ENCODE peak calls at places on chromosomes 4 and X, in four cellular contexts. Q is right atrium auricular region, U is sigmoid colon, I is endothelial cell. R is an unnamed sample.

GRCh38 chr4:42302348-42302747 is 94.9 kb upstream of the SHISA3 start:
- DNase-seq in I (peak; percentile 58), Q (no peak), U (no peak), R (no peak)

GRCh38 chr4:173121044-173121685 is 47.4 kb upstream of the GALNT7 start:
- DNase-seq in U (no peak), I (peak; percentile 11), Q (no peak), R (no peak)

GRCh38 chr4:89617256-89617655 is 219.7 kb downstream of the SNCA start:
- DNase-seq in Q (no peak), I (no peak), U (no peak), R (no peak)

GRCh38 chrX:87813566-87813965 is 296.0 kb downstream of the KLHL4 start:
- DNase-seq in Q (no peak), U (no peak), I (no peak), R (no peak)

GRCh38 chr4:125016892-125017299 is 297.9 kb upstream of the FAT4 start:
- DNase-seq in Q (no peak), I (no peak), U (no peak), R (no peak)

GRCh38 chr4:119688439-119688838 is 59.8 kb upstream of the PDE5A start:
- DNase-seq in Q (no peak), I (no peak), U (no peak), R (no peak)

GRCh38 chr4:15186826-15187225 is 184.5 kb downstream of the CPEB2 start:
- DNase-seq in I (no peak), Q (no peak), U (no peak), R (no peak)

GRCh38 chrX:41300758-41301437 is 33.1 kb upstream of the DDX3X start:
- DNase-seq in I (no peak), U (no peak), Q (no peak), R (no peak)

GRCh38 chrX:120022763-120023162 is 54.7 kb downstream of the RHOXF2B start:
- DNase-seq in U (no peak), Q (no peak), I (no peak), R (no peak)

GRCh38 chr4:23957465-23957864 is 67.6 kb upstream of the PPARGC1A start:
- DNase-seq in U (no peak), I (no peak), Q (no peak), R (no peak)

GRCh38 chr4:151266542-151266941 is 10.4 kb upstream of the PRSS48 start:
- DNase-seq in Q (no peak), I (no peak), U (no peak), R (no peak)

GRCh38 chr4:165994706-165995105 is 121.7 kb downstream of the TLL1 start:
- DNase-seq in Q (no peak), I (no peak), U (no peak), R (no peak)

GRCh38 chr4:72886602-72887001 is 182.9 kb downstream of the COX18 start:
- DNase-seq in I (no peak), Q (no peak), U (no peak), R (no peak)

GRCh38 chrX:118197730-118198129 is 81.1 kb upstream of the KLHL13 start:
- DNase-seq in Q (no peak), I (no peak), U (no peak), R (no peak)

GRCh38 chrX:11688201-11688600 is 22.5 kb upstream of the ARHGAP6 start:
- DNase-seq in U (no peak), Q (no peak), I (no peak), R (no peak)

GRCh38 chr4:184762100-184762499 is 28.2 kb upstream of the CENPU start:
- DNase-seq in Q (no peak), I (no peak), U (peak; percentile 15), R (no peak)

GRCh38 chr4:24686866-24687672 is 102.7 kb upstream of the DHX15 start:
- DNase-seq in Q (no peak), I (no peak), U (no peak), R (no peak)

GRCh38 chr4:102869569-102870227 is 906 bp downstream of the CISD2 start:
- DNase-seq in Q (no peak), I (no peak), U (no peak), R (no peak)

GRCh38 chrX:115531818-115532403 is 29.1 kb upstream of the PLS3 start:
- DNase-seq in Q (no peak), U (no peak), I (no peak), R (no peak)

GRCh38 chrX:13647709-13648212 is 5.2 kb upstream of the TCEANC start:
- DNase-seq in I (no peak), Q (peak; percentile 82), U (peak; percentile 73), R (no peak)

GRCh38 chr4:66169341-66169740 is 499.1 kb upstream of the EPHA5 start:
- DNase-seq in Q (no peak), U (no peak), I (no peak), R (no peak)

GRCh38 chr4:1512738-1513660 is 106.8 kb upstream of the NKX1-1 start:
- DNase-seq in I (peak; percentile 74), U (no peak), Q (no peak), R (peak; percentile 77)

GRCh38 chr4:108169639-108170038 is 907 bp upstream of the LEF1 start:
- DNase-seq in Q (no peak), U (no peak), I (no peak), R (no peak)

GRCh38 chr4:88880501-88881226 is 176.3 kb downstream of the FAM13A start:
- DNase-seq in I (no peak), U (no peak), Q (no peak), R (no peak)

GRCh38 chr4:162959056-162959455 is 207.6 kb downstream of the NAF1 start:
- DNase-seq in Q (no peak), I (no peak), U (no peak), R (no peak)
- TF ChIP-seq CTCF in Q (no peak), I (no peak), U (no peak), R (no peak)

GRCh38 chr4:55005910-55006309 is 119.5 kb downstream of the KDR start:
- DNase-seq in U (no peak), Q (no peak), I (no peak), R (no peak)

GRCh38 chr4:55012363-55013255 is 112.8 kb downstream of the KDR start:
- DNase-seq in U (no peak), I (no peak), Q (no peak), R (no peak)

GRCh38 chr4:55010550-55010949 is 114.8 kb downstream of the KDR start:
- DNase-seq in U (no peak), Q (no peak), I (no peak), R (no peak)

GRCh38 chr4:55004831-55005230 is 120.6 kb downstream of the KDR start:
- DNase-seq in U (no peak), Q (no peak), I (no peak), R (no peak)

GRCh38 chr4:55008166-55009056 is 117.0 kb downstream of the KDR start:
- DNase-seq in I (no peak), U (no peak), Q (no peak), R (no peak)
- TF ChIP-seq CTCF in I (peak; percentile 62), U (no peak), Q (peak; percentile 20), R (peak; percentile 25)

GRCh38 chrX:15382809-15383208 is 1.4 kb downstream of the VEGFD start:
- DNase-seq in U (no peak), Q (no peak), I (peak; percentile 4), R (no peak)
- TF ChIP-seq CTCF in U (no peak), Q (no peak), I (no peak), R (peak; percentile 17)

GRCh38 chrX:153662266-153662665 is 11.3 kb downstream of the PNCK start:
- DNase-seq in Q (no peak), I (peak; percentile 54), U (peak; percentile 71), R (peak; percentile 82)
- TF ChIP-seq CTCF in Q (no peak), I (peak; percentile 46), U (peak; percentile 19), R (peak; percentile 74)

DNA sequence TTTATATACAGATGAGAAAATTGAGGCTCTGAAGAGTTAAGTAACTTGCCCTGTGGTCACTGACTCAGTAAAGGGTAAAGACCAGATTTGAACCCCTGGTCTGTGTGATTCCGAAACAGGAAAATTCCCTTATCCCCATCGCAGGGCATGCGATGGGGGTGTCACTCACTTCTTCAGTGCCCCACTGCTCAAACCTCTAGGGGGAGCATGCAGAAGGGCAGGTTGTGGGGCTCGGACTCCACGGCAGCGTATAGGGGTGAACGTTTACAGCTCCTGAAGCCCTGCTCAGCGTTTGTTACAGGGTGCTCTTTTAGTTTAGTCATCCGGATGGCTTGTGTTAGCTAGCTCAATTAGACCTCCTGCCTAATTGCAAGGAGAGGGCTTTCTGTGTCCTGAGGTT is 3.7 kb upstream of the EXOC1 start:
- DNase-seq in I (no peak), U (no peak), Q (no peak), R (no peak)
- TF ChIP-seq CTCF in I (no peak), U (no peak), Q (no peak), R (no peak)

R was measured in chondrocyte.